ENCODE peak calls at places on chromosomes 4 and X, in ten cellular contexts. F is ovary; U is colonic mucosa; W is CD4-positive, alpha-beta T cell; H is breast epithelium; S is neural progenitor cell; E is cardiac muscle cell; I is CD8-positive, alpha-beta T cell; X is lower leg skin; T is AG04450. J is an unnamed sample.

GRCh38 chr4:139975830-139976272 is 178.1 kb downstream of the MAML3 start:
- DNase-seq in U (no peak), H (no peak), F (peak; percentile 30), I (no peak), T (no peak), S (no peak), E (no peak), X (no peak), W (no peak), J (no peak)

GRCh38 chr4:168560184-168560834 is 63.5 kb downstream of the PALLD start:
- DNase-seq in U (peak; percentile 27), T (peak; percentile 29), I (no peak), E (peak; percentile 53), S (no peak), W (no peak), F (no peak), X (no peak), H (no peak), J (no peak)

GRCh38 chr4:33369366-33369899 is 2649.3 kb downstream of the PCDH7 start:
- DNase-seq in E (no peak), X (no peak), I (no peak), U (no peak), H (no peak), W (no peak), F (no peak), T (peak; percentile 18), S (no peak), J (no peak)

GRCh38 chr4:76624271-76624681 is 189.2 kb downstream of the SHROOM3 start:
- DNase-seq in S (peak; percentile 16), U (no peak), W (no peak), F (peak; percentile 61), X (no peak), E (no peak), H (no peak), T (peak; percentile 77), I (no peak), J (no peak)

GRCh38 chr4:79325864-79326328 is at the start of gene NAA11:
- DNase-seq in S (no peak), U (no peak), I (no peak), F (no peak), W (no peak), X (no peak), H (no peak), T (no peak), E (no peak), J (no peak)

GRCh38 chrX:153878969-153879653 is 6.9 kb downstream of the L1CAM start:
- DNase-seq in H (no peak), F (no peak), X (no peak), I (no peak), W (no peak), E (peak; percentile 12), T (no peak), S (peak; percentile 60), U (no peak), J (no peak)

GRCh38 chrX:22800806-22801205 is 199.0 kb upstream of the DDX53 start:
- DNase-seq in H (no peak), U (no peak), E (no peak), F (no peak), X (no peak), T (no peak), I (no peak), S (no peak), W (no peak), J (no peak)

GRCh38 chrX:101550825-101551767 is 749 bp downstream of the ARMCX1 start:
- DNase-seq in W (no peak), H (no peak), I (no peak), F (peak; percentile 57), S (peak; percentile 72), T (no peak), U (peak; percentile 51), E (peak; percentile 47), X (peak; percentile 87), J (peak; percentile 56)

GRCh38 chrX:115525486-115525885 is 35.5 kb upstream of the PLS3 start:
- DNase-seq in F (no peak), T (no peak), I (no peak), X (no peak), W (no peak), E (no peak), U (no peak), H (no peak), S (no peak), J (no peak)

GRCh38 chrX:66717926-66718325 is 79.0 kb upstream of the EDA2R start:
- DNase-seq in I (no peak), F (no peak), U (no peak), S (no peak), H (no peak), W (no peak), E (no peak), X (no peak), T (no peak), J (no peak)

GRCh38 chr4:56803473-56803872 is 18.0 kb downstream of the SPINK2 start:
- DNase-seq in U (no peak), H (no peak), T (no peak), F (no peak), I (no peak), X (no peak), W (no peak), S (no peak), E (no peak), J (no peak)

GRCh38 chrX:76427560-76428242 is at the start of gene MAGEE1:
- DNase-seq in T (no peak), I (peak; percentile 73), X (peak; percentile 90), W (peak; percentile 80), F (peak; percentile 75), E (peak; percentile 72), U (peak; percentile 80), S (peak; percentile 85), H (peak; percentile 58), J (peak; percentile 37)

GRCh38 chr4:38075370-38076152 is 115.4 kb downstream of the PTTG2 start:
- DNase-seq in T (no peak), X (no peak), H (no peak), I (no peak), F (no peak), W (no peak), U (peak; percentile 71), E (no peak), S (no peak), J (no peak)

GRCh38 chr4:78520808-78521226 is 30.8 kb upstream of the ANXA3 start:
- DNase-seq in F (no peak), I (no peak), W (no peak), T (no peak), E (no peak), S (no peak), U (no peak), H (no peak), X (no peak), J (no peak)

GRCh38 chrX:119010491-119010890 is 36.1 kb downstream of the LONRF3 start:
- DNase-seq in E (no peak), H (no peak), T (no peak), U (no peak), W (no peak), X (no peak), S (no peak), F (no peak), I (no peak), J (no peak)

GRCh38 chrX:119004920-119005524 is 30.6 kb downstream of the LONRF3 start:
- DNase-seq in W (peak; percentile 41), T (no peak), H (peak; percentile 50), U (peak; percentile 38), F (peak; percentile 36), X (no peak), E (peak; percentile 56), S (peak; percentile 59), I (peak; percentile 8), J (peak; percentile 62)

GRCh38 chrX:119007189-119007770 is 32.9 kb downstream of the LONRF3 start:
- DNase-seq in H (no peak), I (no peak), W (no peak), F (no peak), U (no peak), X (no peak), S (no peak), E (no peak), T (no peak), J (no peak)

GRCh38 chrX:119009071-119009470 is 34.7 kb downstream of the LONRF3 start:
- DNase-seq in W (no peak), U (no peak), I (no peak), H (no peak), T (no peak), S (no peak), E (no peak), X (no peak), F (no peak), J (no peak)

GRCh38 chrX:119008122-119008744 is 33.8 kb downstream of the LONRF3 start:
- DNase-seq in H (no peak), W (peak; percentile 30), I (no peak), F (no peak), S (peak; percentile 27), U (peak; percentile 26), X (no peak), T (no peak), E (peak; percentile 29), J (no peak)
- TF ChIP-seq CTCF in H (peak; percentile 45), W (peak; percentile 55), I (peak; percentile 49), F (no peak), S (peak; percentile 65), U (peak; percentile 55), X (no peak), T (peak; percentile 70), E (peak; percentile 68), J (peak; percentile 50)

GRCh38 chr4:6076391-6076790 is 58.2 kb upstream of the C4orf50 start:
- DNase-seq in U (no peak), I (no peak), X (no peak), S (no peak), H (no peak), E (no peak), F (no peak), T (no peak), W (no peak), J (no peak)
- TF ChIP-seq CTCF in U (no peak), I (no peak), X (no peak), S (peak; percentile 56), H (no peak), E (no peak), F (no peak), T (no peak), W (no peak), J (no peak)

GRCh38 chr4:8330821-8331566 is 61.4 kb downstream of the HTRA3 start:
- DNase-seq in T (no peak), U (no peak), W (no peak), S (no peak), X (peak; percentile 87), I (no peak), F (peak; percentile 10), H (no peak), E (no peak), J (peak; percentile 4)
- TF ChIP-seq CTCF in T (no peak), U (no peak), W (no peak), S (no peak), X (no peak), I (no peak), F (no peak), H (no peak), E (no peak), J (no peak)

GRCh38 chrX:135081695-135082094 is 29.8 kb upstream of the RTL8A start:
- DNase-seq in T (no peak), W (no peak), X (no peak), I (no peak), H (no peak), S (no peak), U (no peak), E (no peak), F (no peak), J (no peak)

GRCh38 chrX:135087867-135088266 is 32.5 kb downstream of the ETDB start:
- DNase-seq in H (no peak), T (no peak), E (no peak), X (no peak), U (no peak), S (no peak), W (no peak), I (no peak), F (no peak), J (no peak)

GRCh38 chrX:135089126-135089525 is 31.2 kb downstream of the ETDB start:
- DNase-seq in F (no peak), I (no peak), X (no peak), U (no peak), T (no peak), W (no peak), S (no peak), E (no peak), H (no peak), J (no peak)

GRCh38 chrX:135086197-135086854 is 34.0 kb downstream of the ETDB start:
- DNase-seq in F (no peak), S (peak; percentile 69), H (no peak), T (peak; percentile 23), E (peak; percentile 66), W (peak; percentile 24), I (no peak), X (no peak), U (peak; percentile 37), J (no peak)
- TF ChIP-seq CTCF in F (peak; percentile 54), S (peak; percentile 62), H (peak; percentile 34), T (peak; percentile 63), E (peak; percentile 60), W (peak; percentile 57), I (peak; percentile 60), X (no peak), U (peak; percentile 66), J (no peak)